ENCODE peak calls at places on chromosomes 1 and 21, in five cellular contexts. Z is CD8-positive, alpha-beta T cell; G is type B pancreatic cell; V is gastrocnemius medialis; A is DMS153. P is an unnamed sample.

GRCh38 chr1:6365047-6365446 is 28.5 kb downstream of the ACOT7 start:
- DNase-seq in Z (peak; percentile 57), G (no peak), V (no peak), A (no peak), P (no peak)

GRCh38 chr21:29365636-29366305 is 67.0 kb downstream of the BACH1 start:
- DNase-seq in Z (no peak), G (no peak), V (no peak), A (no peak), P (no peak)

GRCh38 chr1:154014154-154014910 is 23.8 kb downstream of the RPS27 start:
- DNase-seq in Z (no peak), G (no peak), V (no peak), A (no peak), P (no peak)

GRCh38 chr1:27395441-27396195 is 3.2 kb downstream of the GPR3 start:
- DNase-seq in Z (peak; percentile 87), G (no peak), V (peak; percentile 63), A (peak; percentile 51), P (peak; percentile 56)

GRCh38 chr1:94980049-94980908 is 53.4 kb upstream of the CNN3 start:
- DNase-seq in Z (no peak), G (no peak), V (no peak), A (no peak), P (no peak)

GRCh38 chr1:151612506-151613274 is 840 bp downstream of the SNX27 start:
- DNase-seq in Z (no peak), G (peak; percentile 73), V (peak; percentile 32), A (no peak), P (peak; percentile 0)

GRCh38 chr1:210739627-210740026 is 394.3 kb downstream of the KCNH1 start:
- DNase-seq in Z (no peak), G (no peak), V (no peak), A (no peak), P (no peak)

GRCh38 chr1:219621047-219621786 is 8.3 kb upstream of the ZC3H11B start:
- DNase-seq in Z (no peak), G (no peak), V (no peak), A (no peak), P (no peak)

GRCh38 chr1:244218220-244218619 is 167.1 kb downstream of the ZBTB18 start:
- DNase-seq in Z (no peak), G (no peak), V (no peak), A (no peak), P (no peak)

GRCh38 chr1:119582801-119583200 is 65.3 kb downstream of the ZNF697 start:
- DNase-seq in Z (no peak), G (no peak), V (no peak), A (peak; percentile 43), P (no peak)

GRCh38 chr21:34524671-34525601 is 12.9 kb upstream of the KCNE1 start:
- DNase-seq in Z (no peak), G (no peak), V (no peak), A (no peak), P (no peak)

GRCh38 chr21:32800056-32800455 is 28.5 kb upstream of the PAXBP1 start:
- DNase-seq in Z (no peak), G (no peak), V (no peak), A (no peak), P (no peak)

GRCh38 chr1:88877382-88877825 is 14.0 kb downstream of the GTF2B start:
- DNase-seq in Z (no peak), G (no peak), V (no peak), A (no peak), P (no peak)

GRCh38 chr1:2144501-2145090 is 50.0 kb downstream of the FAAP20 start:
- DNase-seq in Z (no peak), G (no peak), V (no peak), A (no peak), P (no peak)

GRCh38 chr1:110616587-110616986 is 10.4 kb upstream of the KCNA2 start:
- DNase-seq in Z (no peak), G (no peak), V (no peak), A (peak; percentile 75), P (no peak)

GRCh38 chr1:212649020-212649419 is 40.5 kb downstream of the ATF3 start:
- DNase-seq in Z (no peak), G (no peak), V (no peak), A (no peak), P (no peak)

GRCh38 chr21:34865922-34866271 is 183.2 kb downstream of the RUNX1 start:
- DNase-seq in Z (no peak), G (no peak), V (no peak), A (no peak), P (no peak)

GRCh38 chr1:53076165-53076564 is 14.2 kb downstream of the PODN start:
- DNase-seq in Z (no peak), G (no peak), V (no peak), A (no peak), P (no peak)

GRCh38 chr1:70504821-70505193 is 93.7 kb downstream of the CTH start:
- DNase-seq in Z (no peak), G (no peak), V (no peak), A (no peak), P (no peak)